ENCODE peak calls at places on chromosomes 13 and 19, in seven cellular contexts. One of them, this sample, is unnamed.

GRCh38 chr19:58562126-58563033 is 4.0 kb upstream of the UBE2M start:
- DNase-seq in AG04450: no peak
- DNase-seq in lower leg skin: peak
- DNase-seq in tibial nerve: no peak
- DNase-seq in suprapubic skin: no peak
- DNase-seq in fibroblast of lung: peak
- DNase-seq in kidney: peak
- DNase-seq in this sample: peak

GRCh38 chr13:45799451-45799850 is 52.1 kb downstream of the SIAH3 start:
- DNase-seq in AG04450: no peak
- DNase-seq in fibroblast of lung: no peak
- DNase-seq in tibial nerve: no peak
- DNase-seq in kidney: no peak
- DNase-seq in suprapubic skin: no peak
- DNase-seq in lower leg skin: no peak
- DNase-seq in this sample: no peak

GRCh38 chr19:2274937-2275535 is 6.9 kb downstream of the PEAK3 start:
- DNase-seq in fibroblast of lung: peak
- DNase-seq in tibial nerve: peak
- DNase-seq in suprapubic skin: no peak
- DNase-seq in lower leg skin: no peak
- DNase-seq in kidney: no peak
- DNase-seq in AG04450: no peak
- DNase-seq in this sample: peak

GRCh38 chr13:42048625-42049453 is at the start of gene DGKH:
- DNase-seq in tibial nerve: peak
- DNase-seq in suprapubic skin: peak
- DNase-seq in lower leg skin: peak
- DNase-seq in kidney: peak
- DNase-seq in AG04450: no peak
- DNase-seq in fibroblast of lung: peak
- DNase-seq in this sample: peak

GRCh38 chr13:21256351-21256761 is 79.9 kb downstream of the MRPL57 start:
- DNase-seq in AG04450: no peak
- DNase-seq in tibial nerve: no peak
- DNase-seq in fibroblast of lung: no peak
- DNase-seq in suprapubic skin: no peak
- DNase-seq in kidney: no peak
- DNase-seq in lower leg skin: no peak
- DNase-seq in this sample: no peak

GRCh38 chr13:45807520-45808099 is 43.9 kb downstream of the SIAH3 start:
- DNase-seq in AG04450: no peak
- DNase-seq in suprapubic skin: no peak
- DNase-seq in fibroblast of lung: peak
- DNase-seq in lower leg skin: no peak
- DNase-seq in kidney: no peak
- DNase-seq in tibial nerve: peak
- DNase-seq in this sample: no peak

GRCh38 chr19:38706792-38707511 is 37.3 kb downstream of the CAPN12 start:
- DNase-seq in fibroblast of lung: no peak
- DNase-seq in AG04450: no peak
- DNase-seq in suprapubic skin: no peak
- DNase-seq in tibial nerve: no peak
- DNase-seq in kidney: no peak
- DNase-seq in lower leg skin: no peak
- DNase-seq in this sample: no peak

GRCh38 chr13:109208522-109208921 is 577.9 kb downstream of the IRS2 start:
- DNase-seq in fibroblast of lung: no peak
- DNase-seq in suprapubic skin: no peak
- DNase-seq in AG04450: no peak
- DNase-seq in kidney: no peak
- DNase-seq in lower leg skin: no peak
- DNase-seq in tibial nerve: no peak
- DNase-seq in this sample: no peak

GRCh38 chr19:4390862-4391693 is 9.3 kb downstream of the SH3GL1 start:
- DNase-seq in suprapubic skin: no peak
- DNase-seq in tibial nerve: no peak
- DNase-seq in kidney: no peak
- DNase-seq in AG04450: no peak
- DNase-seq in fibroblast of lung: peak
- DNase-seq in lower leg skin: no peak
- DNase-seq in this sample: no peak

GRCh38 chr13:51130348-51130747 is 19.3 kb upstream of the C13orf42 start:
- DNase-seq in kidney: no peak
- DNase-seq in tibial nerve: no peak
- DNase-seq in lower leg skin: no peak
- DNase-seq in AG04450: no peak
- DNase-seq in fibroblast of lung: no peak
- DNase-seq in suprapubic skin: no peak
- DNase-seq in this sample: no peak

GRCh38 chr13:25679936-25680335 is 308.2 kb downstream of the ATP8A2 start:
- DNase-seq in suprapubic skin: no peak
- DNase-seq in tibial nerve: no peak
- DNase-seq in AG04450: no peak
- DNase-seq in lower leg skin: no peak
- DNase-seq in fibroblast of lung: peak
- DNase-seq in kidney: no peak
- DNase-seq in this sample: no peak

GRCh38 chr13:66995366-66995663 is 234.8 kb downstream of the PCDH9 start:
- DNase-seq in kidney: no peak
- DNase-seq in suprapubic skin: no peak
- DNase-seq in tibial nerve: no peak
- DNase-seq in AG04450: no peak
- DNase-seq in lower leg skin: no peak
- DNase-seq in fibroblast of lung: no peak
- DNase-seq in this sample: no peak

GRCh38 chr19:9342610-9343304 is 18.8 kb downstream of the ZNF559 start:
- DNase-seq in AG04450: no peak
- DNase-seq in fibroblast of lung: no peak
- DNase-seq in lower leg skin: no peak
- DNase-seq in kidney: no peak
- DNase-seq in tibial nerve: no peak
- DNase-seq in suprapubic skin: no peak
- DNase-seq in this sample: no peak

GRCh38 chr13:42968906-42969305 is 23.1 kb downstream of the EPSTI1 start:
- DNase-seq in AG04450: no peak
- DNase-seq in suprapubic skin: no peak
- DNase-seq in fibroblast of lung: no peak
- DNase-seq in lower leg skin: no peak
- DNase-seq in kidney: no peak
- DNase-seq in tibial nerve: no peak
- DNase-seq in this sample: no peak

GRCh38 chr19:7386308-7386707 is 37.6 kb downstream of the ARHGEF18 start:
- DNase-seq in kidney: peak
- DNase-seq in tibial nerve: no peak
- DNase-seq in fibroblast of lung: no peak
- DNase-seq in lower leg skin: no peak
- DNase-seq in AG04450: no peak
- DNase-seq in suprapubic skin: no peak
- DNase-seq in this sample: no peak
- TF ChIP-seq CTCF in kidney: no peak
- TF ChIP-seq CTCF in tibial nerve: no peak
- TF ChIP-seq CTCF in fibroblast of lung: no peak
- TF ChIP-seq CTCF in lower leg skin: no peak
- TF ChIP-seq CTCF in AG04450: no peak
- TF ChIP-seq CTCF in suprapubic skin: no peak
- TF ChIP-seq CTCF in this sample: no peak

GRCh38 chr19:3366761-3367571 is 583 bp downstream of the NFIC start:
- DNase-seq in lower leg skin: no peak
- DNase-seq in suprapubic skin: no peak
- DNase-seq in kidney: peak
- DNase-seq in AG04450: no peak
- DNase-seq in fibroblast of lung: no peak
- DNase-seq in tibial nerve: no peak
- DNase-seq in this sample: no peak

GRCh38 chr19:3365093-3365446 is 1.3 kb upstream of the NFIC start:
- DNase-seq in kidney: no peak
- DNase-seq in tibial nerve: no peak
- DNase-seq in lower leg skin: peak
- DNase-seq in AG04450: no peak
- DNase-seq in fibroblast of lung: no peak
- DNase-seq in suprapubic skin: no peak
- DNase-seq in this sample: no peak

GRCh38 chr19:3364501-3364858 is 1.9 kb upstream of the NFIC start:
- DNase-seq in fibroblast of lung: no peak
- DNase-seq in kidney: no peak
- DNase-seq in lower leg skin: no peak
- DNase-seq in suprapubic skin: no peak
- DNase-seq in tibial nerve: no peak
- DNase-seq in AG04450: no peak
- DNase-seq in this sample: no peak

GRCh38 chr19:3366104-3366760 is at the start of gene NFIC:
- DNase-seq in tibial nerve: peak
- DNase-seq in AG04450: no peak
- DNase-seq in lower leg skin: peak
- DNase-seq in kidney: peak
- DNase-seq in suprapubic skin: peak
- DNase-seq in fibroblast of lung: peak
- DNase-seq in this sample: no peak

DNA sequence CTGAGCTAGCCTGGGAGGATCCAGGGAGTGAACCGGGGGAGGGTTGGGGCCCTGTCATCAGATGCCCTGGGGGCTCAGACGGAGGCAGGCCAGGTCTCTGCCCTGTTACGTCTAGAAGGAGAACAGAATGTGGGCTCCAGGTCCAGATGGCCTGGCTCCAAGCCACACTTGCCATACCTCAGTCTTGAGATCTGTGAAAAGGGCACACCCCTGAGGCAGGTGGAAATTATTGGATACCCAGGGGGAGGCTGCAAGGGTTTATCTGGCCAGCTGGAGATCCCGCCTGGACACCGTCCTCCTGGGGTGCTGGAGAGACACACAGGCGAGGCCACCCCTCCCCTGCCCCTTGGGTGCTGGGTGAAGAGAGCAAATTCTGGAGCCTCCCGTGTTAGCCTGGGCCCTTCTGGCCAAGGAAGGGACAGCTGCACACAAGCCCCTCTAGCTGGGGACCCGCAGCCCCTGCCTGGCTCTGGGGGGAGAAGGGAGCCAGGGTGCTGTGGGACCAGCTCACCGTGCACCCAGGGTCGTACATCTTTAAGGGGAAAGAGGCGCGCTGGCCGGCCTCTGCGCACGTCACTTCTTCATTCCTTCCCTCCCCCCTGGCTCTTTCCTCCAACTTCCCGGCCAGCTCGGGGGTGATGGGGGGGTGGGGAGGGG is 808 bp upstream of the NFIC start:
- DNase-seq in kidney: peak
- DNase-seq in suprapubic skin: no peak
- DNase-seq in lower leg skin: peak
- DNase-seq in fibroblast of lung: peak
- DNase-seq in tibial nerve: peak
- DNase-seq in AG04450: no peak
- DNase-seq in this sample: no peak
- H3K4me3 ChIP-seq in kidney: peak
- H3K4me3 ChIP-seq in suprapubic skin: peak
- H3K4me3 ChIP-seq in lower leg skin: no peak
- H3K4me3 ChIP-seq in fibroblast of lung: peak
- H3K4me3 ChIP-seq in tibial nerve: peak
- H3K4me3 ChIP-seq in AG04450: peak
- H3K4me3 ChIP-seq in this sample: peak

GRCh38 chr13:100636004-100636403 is 38.6 kb downstream of the TMTC4 start:
- DNase-seq in suprapubic skin: no peak
- DNase-seq in kidney: no peak
- DNase-seq in lower leg skin: no peak
- DNase-seq in tibial nerve: no peak
- DNase-seq in fibroblast of lung: no peak
- DNase-seq in AG04450: no peak
- DNase-seq in this sample: no peak

GRCh38 chr13:100633461-100633860 is 41.1 kb downstream of the TMTC4 start:
- DNase-seq in lower leg skin: no peak
- DNase-seq in tibial nerve: no peak
- DNase-seq in fibroblast of lung: peak
- DNase-seq in suprapubic skin: no peak
- DNase-seq in AG04450: peak
- DNase-seq in kidney: no peak
- DNase-seq in this sample: no peak

GRCh38 chr13:100637380-100637779 is 37.2 kb downstream of the TMTC4 start:
- DNase-seq in lower leg skin: no peak
- DNase-seq in fibroblast of lung: no peak
- DNase-seq in AG04450: no peak
- DNase-seq in tibial nerve: no peak
- DNase-seq in suprapubic skin: no peak
- DNase-seq in kidney: peak
- DNase-seq in this sample: no peak

GRCh38 chr13:100634686-100635085 is 39.9 kb downstream of the TMTC4 start:
- DNase-seq in suprapubic skin: no peak
- DNase-seq in fibroblast of lung: no peak
- DNase-seq in lower leg skin: no peak
- DNase-seq in tibial nerve: no peak
- DNase-seq in kidney: no peak
- DNase-seq in AG04450: no peak
- DNase-seq in this sample: no peak

DNA sequence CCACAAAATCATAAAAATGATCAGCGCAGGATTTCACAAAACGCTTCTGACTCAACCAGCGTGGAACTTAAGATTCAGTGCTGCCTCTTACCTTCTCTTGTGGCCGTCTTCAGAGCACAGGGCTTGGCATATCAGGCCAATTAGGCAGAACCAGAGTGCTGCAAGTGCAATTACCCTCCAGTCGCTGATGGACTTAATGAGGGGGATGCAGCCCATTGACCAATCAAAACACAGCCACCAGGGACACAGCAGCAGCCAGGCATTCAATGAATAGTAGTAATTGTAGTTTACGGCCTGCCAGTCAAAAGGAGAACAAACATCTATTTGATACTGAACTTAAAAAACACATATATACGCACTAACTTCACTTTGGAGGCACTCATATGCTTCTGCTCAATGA is 38.2 kb downstream of the TMTC4 start:
- DNase-seq in kidney: no peak
- DNase-seq in suprapubic skin: no peak
- DNase-seq in lower leg skin: no peak
- DNase-seq in AG04450: no peak
- DNase-seq in tibial nerve: no peak
- DNase-seq in fibroblast of lung: no peak
- DNase-seq in this sample: no peak
- TF ChIP-seq CTCF in kidney: no peak
- TF ChIP-seq CTCF in suprapubic skin: no peak
- TF ChIP-seq CTCF in lower leg skin: no peak
- TF ChIP-seq CTCF in AG04450: no peak
- TF ChIP-seq CTCF in tibial nerve: no peak
- TF ChIP-seq CTCF in fibroblast of lung: no peak
- TF ChIP-seq CTCF in this sample: no peak

DNA sequence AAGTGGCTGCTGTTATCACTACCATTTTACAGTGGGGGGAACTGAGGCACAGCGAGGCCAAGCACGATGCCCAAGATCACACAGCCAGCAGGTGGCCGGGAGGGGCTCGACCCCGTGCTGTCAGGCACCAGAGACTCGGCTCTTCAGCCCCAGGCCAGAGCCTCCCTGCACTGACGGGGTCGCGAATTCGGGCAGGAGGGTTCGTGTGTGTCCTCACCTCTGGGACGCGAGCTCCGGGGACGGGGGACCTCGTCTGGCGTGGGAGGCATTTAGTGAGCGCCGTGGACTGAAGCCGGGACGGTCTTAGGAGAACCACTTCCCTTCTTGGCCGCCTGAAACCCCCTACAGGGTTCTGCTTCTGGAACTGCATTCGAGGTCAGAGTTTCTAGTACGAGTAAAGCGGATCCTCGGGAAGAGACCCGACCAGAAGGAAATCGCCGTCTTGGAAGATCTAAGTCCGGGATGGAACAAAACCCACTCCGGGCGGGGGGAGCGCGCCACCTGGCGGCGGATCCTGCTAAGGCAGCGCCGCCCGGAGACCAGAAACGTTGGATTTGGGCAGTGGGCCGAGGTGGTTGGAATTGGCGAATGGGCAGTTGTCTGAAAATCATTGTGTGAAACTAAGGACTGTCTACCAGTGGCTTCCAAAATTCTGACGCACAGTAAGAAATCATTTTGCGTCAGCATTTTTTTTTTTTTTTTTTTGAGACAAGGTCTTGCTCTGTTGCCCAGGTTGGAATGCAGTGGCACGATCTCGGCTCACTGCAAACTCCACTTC is 21.2 kb downstream of the ZNF114 start:
- DNase-seq in kidney: peak
- DNase-seq in suprapubic skin: peak
- DNase-seq in tibial nerve: peak
- DNase-seq in lower leg skin: peak
- DNase-seq in AG04450: no peak
- DNase-seq in fibroblast of lung: peak
- DNase-seq in this sample: peak
- H3K4me3 ChIP-seq in kidney: peak
- H3K4me3 ChIP-seq in suprapubic skin: peak
- H3K4me3 ChIP-seq in tibial nerve: peak
- H3K4me3 ChIP-seq in lower leg skin: no peak
- H3K4me3 ChIP-seq in AG04450: peak
- H3K4me3 ChIP-seq in fibroblast of lung: peak
- H3K4me3 ChIP-seq in this sample: peak